ENCODE peak calls at places on chromosomes 16 and 17, in four cellular contexts. N is IMR-90, V is fibroblast of lung, R is ovary. I is an unnamed sample.

GRCh38 chr17:31674305-31674704 is 184.7 kb downstream of the COPRS start:
- DNase-seq in V (peak), R (no peak), N (peak), I (no peak)

GRCh38 chr17:16417399-16417798 is 2.0 kb downstream of the TRPV2 start:
- DNase-seq in R (no peak), N (no peak), V (no peak), I (no peak)

GRCh38 chr16:69567031-69567680 is 1.4 kb downstream of the NFAT5 start:
- DNase-seq in N (peak), V (peak), R (no peak), I (peak)

GRCh38 chr17:51015145-51015558 is 105.5 kb downstream of the SPAG9 start:
- DNase-seq in R (no peak), V (peak), N (peak), I (no peak)

GRCh38 chr17:49191407-49191916 is 18.9 kb downstream of the GNGT2 start:
- DNase-seq in R (no peak), V (no peak), N (no peak), I (no peak)

GRCh38 chr16:81814751-81815428 is 35.8 kb downstream of the PLCG2 start:
- DNase-seq in V (no peak), N (no peak), R (no peak), I (no peak)

GRCh38 chr16:89052824-89053724 is 40.6 kb upstream of the ACSF3 start:
- DNase-seq in N (peak), V (peak), R (no peak), I (no peak)

GRCh38 chr16:11801481-11802021 is 4.5 kb upstream of the ZC3H7A start:
- DNase-seq in V (peak), R (no peak), N (peak), I (no peak)

GRCh38 chr16:27959914-27960313 is 103.6 kb downstream of the GSG1L start:
- DNase-seq in V (no peak), N (no peak), R (no peak), I (no peak)

GRCh38 chr17:50630524-50631194 is 4.0 kb upstream of the ABCC3 start:
- DNase-seq in N (no peak), V (no peak), R (no peak), I (peak)

DNA sequence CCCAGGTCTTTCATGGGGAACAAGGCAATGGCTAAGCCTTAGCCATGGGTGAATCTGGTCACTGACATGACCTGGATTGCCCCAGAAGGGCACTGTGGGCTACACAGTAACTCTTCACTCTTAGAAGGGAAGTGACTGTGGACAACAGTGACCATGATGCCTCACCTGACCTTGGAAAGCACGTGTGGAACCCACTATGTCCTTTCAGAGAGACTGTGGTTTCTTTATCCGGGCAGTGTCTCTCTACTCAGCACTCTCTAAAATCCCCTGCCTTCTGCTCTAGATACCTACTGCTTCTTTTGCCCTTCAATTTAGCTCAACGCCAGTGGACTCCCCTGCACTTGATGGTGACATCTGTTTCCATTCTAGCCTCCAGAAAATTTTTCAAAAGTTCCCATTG is 66.1 kb upstream of the ANKFN1 start:
- DNase-seq in N (no peak), V (no peak), R (no peak), I (no peak)
- H3K27ac ChIP-seq in N (no peak), V (no peak), R (no peak), I (no peak)

GRCh38 chr16:58678716-58679115 is 5.9 kb downstream of the SLC38A7 start:
- DNase-seq in N (no peak), V (no peak), R (no peak), I (peak)

GRCh38 chr16:58684001-58684353 is 593 bp downstream of the SLC38A7 start:
- DNase-seq in N (peak), V (peak), R (no peak), I (no peak)

GRCh38 chr16:58685084-58685449 is 497 bp upstream of the SLC38A7 start:
- DNase-seq in V (no peak), N (no peak), R (no peak), I (no peak)

GRCh38 chr16:58679763-58680162 is 4.8 kb downstream of the SLC38A7 start:
- DNase-seq in N (no peak), V (no peak), R (no peak), I (no peak)

GRCh38 chr16:58684354-58685083 is at the start of gene SLC38A7:
- DNase-seq in N (peak), R (peak), V (peak), I (peak)
- TF ChIP-seq CTCF in N (no peak), R (no peak), V (no peak), I (no peak)

DNA sequence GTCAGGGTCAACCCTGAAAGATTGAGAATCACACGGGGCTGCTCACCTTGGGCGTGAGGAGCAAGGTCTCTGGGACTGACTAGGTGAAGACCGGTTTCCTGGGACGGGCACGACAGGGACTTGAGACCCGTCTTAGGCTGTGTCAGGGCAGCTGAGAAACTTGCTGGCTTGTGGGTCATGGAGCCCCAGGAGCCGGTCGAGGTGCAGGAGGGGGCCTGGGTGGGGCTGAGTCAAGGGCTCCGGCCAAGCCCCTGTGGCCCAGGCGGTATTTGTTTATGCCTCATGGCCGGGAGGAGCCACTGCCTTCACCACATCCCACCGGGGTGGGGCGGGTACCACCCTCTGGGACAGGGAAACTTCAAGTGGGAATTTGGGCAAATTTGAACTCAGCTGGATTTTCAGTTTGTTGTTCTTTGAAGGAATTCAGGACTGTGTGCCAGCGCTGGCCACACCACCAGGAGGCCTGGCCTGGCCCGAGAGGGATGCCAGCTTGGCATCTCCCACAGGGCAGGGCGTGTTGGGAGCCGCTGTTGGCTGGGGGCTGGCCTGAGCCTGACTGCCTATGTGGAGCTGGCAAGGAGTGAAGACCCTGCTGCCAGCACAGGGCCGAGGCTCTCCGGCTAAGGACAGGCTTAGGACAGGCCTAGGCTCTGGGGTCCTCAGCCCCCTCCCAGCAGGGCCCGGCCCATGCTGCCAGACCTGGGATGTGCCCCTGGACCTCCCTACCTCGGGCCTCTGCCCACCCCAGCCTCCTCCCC is 116.1 kb downstream of the METRNL start:
- DNase-seq in V (peak), N (no peak), R (peak), I (peak)
- H3K4me3 ChIP-seq in V (no peak), N (no peak), R (no peak), I (no peak)

DNA sequence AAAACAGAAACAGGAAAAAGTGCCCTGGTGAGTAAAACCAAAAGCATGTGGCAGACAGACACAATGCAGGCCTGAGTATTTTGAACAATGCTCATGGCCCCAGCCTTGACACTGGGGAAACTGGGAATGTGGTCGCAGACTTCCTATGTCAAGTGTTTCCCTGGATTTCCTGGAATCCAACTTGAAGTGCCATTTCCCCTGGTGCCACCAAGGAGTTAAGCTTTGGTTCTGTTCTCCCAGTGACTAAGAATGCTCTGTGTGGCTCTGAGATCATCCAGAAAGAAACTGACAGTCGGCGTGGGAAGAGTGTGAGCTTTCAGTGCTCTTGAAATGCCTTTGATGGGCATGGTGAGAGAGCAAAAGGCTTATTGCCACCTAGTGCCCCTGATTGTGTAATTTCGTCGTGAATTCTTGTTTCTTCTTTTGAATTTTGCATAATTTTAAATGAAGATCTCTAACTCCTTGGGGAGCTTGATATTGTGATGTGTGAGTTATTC is 96.0 kb downstream of the YPEL2 start:
- DNase-seq in N (peak), V (peak), R (no peak), I (peak)
- H3K27ac ChIP-seq in N (peak), V (peak), R (peak), I (peak)

DNA sequence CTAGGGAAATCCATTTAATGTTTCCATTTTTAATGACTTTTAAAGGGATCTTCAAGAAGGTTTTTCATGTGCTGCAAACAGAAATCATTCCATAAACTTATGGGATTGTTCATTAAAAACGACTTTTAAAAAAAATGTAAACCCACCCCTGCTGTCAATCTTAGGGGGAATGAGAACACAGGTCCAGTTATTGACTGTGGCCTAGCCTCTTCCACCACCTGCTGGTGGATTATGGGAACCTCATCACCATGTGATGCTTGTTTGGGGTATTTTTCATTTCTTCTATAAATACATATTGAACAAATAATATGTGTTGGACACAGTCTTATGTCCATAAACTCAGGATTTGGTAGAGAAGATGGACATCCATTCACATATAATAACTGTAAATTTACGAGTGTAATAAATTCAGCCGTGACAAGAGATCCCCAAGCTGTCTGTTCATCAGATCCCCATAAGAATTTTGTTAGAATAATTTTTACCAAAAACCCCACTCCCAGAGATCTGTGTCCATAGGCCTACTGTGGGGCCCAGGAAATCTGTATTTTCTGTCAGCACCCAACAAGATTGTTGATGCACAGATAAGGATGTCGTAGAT is 42.0 kb upstream of the TMC5 start:
- DNase-seq in V (peak), R (peak), N (peak), I (peak)
- TF ChIP-seq CTCF in V (peak), R (peak), N (peak), I (peak)

I was measured in thyroid gland.